ENCODE peak calls at places on chromosome 3, in ten cellular contexts. W is A549; P is dorsolateral prefrontal cortex; I is activated CD4-positive, alpha-beta T cell treated with anti-CD3 and anti-CD28 coated beads for 48 hours; J is C1 segment of cervical spinal cord; M is stimulated activated CD8-positive, alpha-beta memory T cell treated with anti-CD3 and anti-CD28 coated beads, Interleukin-15, amount 100 ng/mL, for 1 hour; K is stimulated activated CD4-positive, alpha-beta T cell treated with anti-CD3 and anti-CD28 coated beads, Interleukin-1b, Interleukin-23, amount 100 ng/mL, for 4 hours; X is kidney tubule cell; N is posterior cingulate gyrus; L is CD8-positive, alpha-beta T cell. C is an unnamed sample.

GRCh38 chr3:187955076-187955952 is 198.6 kb upstream of the LPP start:
- DNase-seq in L (no peak), W (peak; percentile 87), J (no peak), P (no peak), N (no peak), X (peak; percentile 88), K (no peak), I (no peak), M (no peak), C (no peak)

GRCh38 chr3:33758874-33759273 is 39.6 kb upstream of the PDCD6IP start:
- DNase-seq in X (peak; percentile 13), I (no peak), N (no peak), P (no peak), W (no peak), L (no peak), J (no peak), K (no peak), M (no peak), C (no peak)

GRCh38 chr3:9681011-9681722 is 22.5 kb upstream of the CPNE9 start:
- DNase-seq in K (no peak), W (no peak), L (no peak), P (no peak), J (no peak), N (no peak), M (no peak), I (no peak), X (no peak), C (no peak)

GRCh38 chr3:141373232-141373631 is 4.9 kb downstream of the ZBTB38 start:
- DNase-seq in I (no peak), W (no peak), M (no peak), J (no peak), P (no peak), X (no peak), K (no peak), L (no peak), N (no peak), C (no peak)

GRCh38 chr3:22886394-22886793 is 316.7 kb upstream of the UBE2E2 start:
- DNase-seq in K (no peak), L (no peak), X (no peak), J (no peak), P (peak; percentile 44), I (no peak), M (no peak), W (no peak), N (no peak), C (no peak)

GRCh38 chr3:107969994-107970896 is 120.6 kb downstream of the CD47 start:
- DNase-seq in M (no peak), P (no peak), N (no peak), I (no peak), L (no peak), J (no peak), K (no peak), X (peak; percentile 77), W (peak; percentile 12), C (no peak)

GRCh38 chr3:59192473-59192872 is 142.6 kb upstream of the CFAP20DC start:
- DNase-seq in P (no peak), M (no peak), I (no peak), X (peak; percentile 75), J (no peak), W (peak; percentile 1), L (no peak), K (no peak), N (no peak), C (no peak)

GRCh38 chr3:43076857-43077256 is 29.0 kb downstream of the POMGNT2 start:
- DNase-seq in J (no peak), K (no peak), P (no peak), W (no peak), I (no peak), N (no peak), X (no peak), L (no peak), M (no peak), C (no peak)

GRCh38 chr3:127803619-127804018 is 18.7 kb downstream of the MGLL start:
- DNase-seq in K (no peak), P (no peak), X (peak; percentile 96), J (no peak), I (no peak), L (no peak), N (no peak), W (peak; percentile 81), M (no peak), C (no peak)

GRCh38 chr3:147419731-147420360 is 10.7 kb downstream of the ZIC1 start:
- DNase-seq in J (no peak), K (no peak), X (no peak), L (no peak), N (no peak), W (no peak), M (no peak), I (no peak), P (no peak), C (no peak)

GRCh38 chr3:69568926-69569325 is 170.3 kb upstream of the MITF start:
- DNase-seq in P (no peak), X (no peak), J (no peak), M (no peak), W (no peak), N (no peak), I (no peak), L (no peak), K (no peak), C (no peak)

GRCh38 chr3:150956376-150956775 is 16.2 kb downstream of the CLRN1 start:
- DNase-seq in L (no peak), W (no peak), M (no peak), X (peak; percentile 55), I (peak; percentile 11), K (no peak), P (no peak), N (no peak), J (no peak), C (no peak)

GRCh38 chr3:172217877-172218276 is 178.5 kb downstream of the FNDC3B start:
- DNase-seq in N (no peak), I (no peak), K (no peak), X (no peak), P (no peak), L (no peak), J (no peak), M (no peak), W (no peak), C (no peak)

GRCh38 chr3:140630866-140631265 is 47.0 kb upstream of the TRIM42 start:
- DNase-seq in I (no peak), K (no peak), N (no peak), L (no peak), P (no peak), M (no peak), X (peak; percentile 42), W (no peak), J (no peak), C (no peak)

GRCh38 chr3:159616234-159616825 is 372.3 kb upstream of the IL12A start:
- DNase-seq in K (no peak), P (peak; percentile 42), J (no peak), X (peak; percentile 68), M (no peak), I (no peak), W (peak; percentile 67), L (no peak), N (no peak), C (peak; percentile 1)

GRCh38 chr3:74390121-74390870 is 224.2 kb downstream of the CNTN3 start:
- DNase-seq in W (no peak), I (no peak), K (no peak), X (no peak), M (no peak), L (no peak), J (no peak), N (no peak), P (no peak), C (no peak)

GRCh38 chr3:53200501-53201189 is 39.6 kb downstream of the PRKCD start:
- DNase-seq in K (no peak), X (no peak), L (no peak), W (no peak), J (no peak), I (no peak), P (no peak), N (no peak), M (no peak), C (no peak)

GRCh38 chr3:21509706-21510105 is 241.3 kb downstream of the ZNF385D start:
- DNase-seq in X (no peak), K (no peak), L (no peak), I (no peak), W (no peak), J (no peak), M (no peak), N (no peak), P (no peak), C (no peak)

GRCh38 chr3:134471521-134472193 is 14.1 kb downstream of the ANAPC13 start:
- DNase-seq in K (no peak), I (no peak), P (no peak), N (no peak), W (peak; percentile 72), L (no peak), M (no peak), J (no peak), X (peak; percentile 52), C (no peak)

GRCh38 chr3:98782826-98783500 is 19.8 kb downstream of the ST3GAL6 start:
- DNase-seq in J (no peak), L (no peak), N (no peak), M (no peak), P (no peak), W (no peak), I (no peak), K (no peak), X (peak; percentile 90), C (no peak)

GRCh38 chr3:127132876-127133275 is 60.1 kb upstream of the PRR23E start:
- DNase-seq in I (no peak), P (no peak), N (no peak), X (no peak), K (no peak), W (no peak), L (no peak), J (no peak), M (no peak), C (no peak)

GRCh38 chr3:133301731-133302130 is 98.1 kb upstream of the BFSP2 start:
- DNase-seq in W (no peak), M (no peak), P (no peak), I (no peak), L (no peak), J (no peak), N (no peak), K (no peak), X (peak; percentile 49), C (no peak)

GRCh38 chr3:195194559-195195161 is 76.3 kb downstream of the XXYLT1 start:
- DNase-seq in L (no peak), I (no peak), M (no peak), K (no peak), P (no peak), J (no peak), X (no peak), N (no peak), W (no peak), C (no peak)

GRCh38 chr3:113514265-113514769 is 639 bp downstream of the SPICE1 start:
- DNase-seq in N (no peak), L (no peak), W (no peak), K (no peak), X (no peak), M (no peak), P (no peak), J (no peak), I (no peak), C (no peak)

GRCh38 chr3:170007031-170007663 is 30.6 kb upstream of the GPR160 start:
- DNase-seq in L (peak; percentile 4), N (no peak), J (no peak), I (peak; percentile 50), M (no peak), W (no peak), K (peak; percentile 18), X (peak; percentile 12), P (no peak), C (no peak)

GRCh38 chr3:8964436-8965370 is 1.4 kb upstream of the RAD18 start:
- DNase-seq in W (peak; percentile 75), K (no peak), X (peak; percentile 86), J (no peak), P (no peak), M (no peak), I (no peak), N (no peak), L (no peak), C (no peak)

GRCh38 chr3:58414538-58415197 is 19.0 kb downstream of the PDHB start:
- DNase-seq in I (peak; percentile 56), L (no peak), M (peak; percentile 22), J (no peak), N (no peak), X (peak; percentile 68), P (no peak), W (peak; percentile 51), K (peak; percentile 51), C (peak; percentile 24)

GRCh38 chr3:171328419-171329082 is 131.7 kb downstream of the TNIK start:
- DNase-seq in I (peak; percentile 53), W (peak; percentile 30), P (no peak), X (peak; percentile 58), K (no peak), J (no peak), N (no peak), M (no peak), L (peak; percentile 22), C (no peak)

C was measured in anterior cingulate cortex.